ENCODE peak calls at places on chromosomes 4 and X, in ten cellular contexts. S, X, M, R, I, H, A, O, N and G are unnamed samples.
A peak's percentile ranks its signal among the peaks of the same experiment; 100 is the strongest.

GRCh38 chr4:142713282-142714030 is 132.6 kb downstream of the INPP4B start:
- DNase-seq in S (no peak), X (no peak), M (no peak), R (no peak), I (no peak), H (no peak), A (no peak), O (no peak), N (no peak), G (no peak)

GRCh38 chr4:11724731-11725130 is 296.0 kb upstream of the HS3ST1 start:
- DNase-seq in S (no peak), X (no peak), M (no peak), R (no peak), I (no peak), H (peak; percentile 27), A (no peak), O (no peak), N (no peak), G (no peak)

GRCh38 chr4:55066018-55066417 is 59.4 kb downstream of the KDR start:
- DNase-seq in S (no peak), X (no peak), M (no peak), R (no peak), I (no peak), H (no peak), A (no peak), O (no peak), N (no peak), G (no peak)

GRCh38 chr4:23770011-23770410 is 119.8 kb downstream of the PPARGC1A start:
- DNase-seq in S (no peak), X (no peak), M (no peak), R (no peak), I (no peak), H (no peak), A (no peak), O (peak; percentile 34), N (no peak), G (no peak)

GRCh38 chr4:101102114-101102752 is 245.1 kb downstream of the PPP3CA start:
- DNase-seq in S (no peak), X (no peak), M (no peak), R (no peak), I (peak; percentile 41), H (peak; percentile 38), A (no peak), O (peak; percentile 58), N (peak; percentile 86), G (no peak)

GRCh38 chrX:63658920-63659319 is 126.1 kb downstream of the ARHGEF9 start:
- DNase-seq in S (no peak), X (no peak), M (no peak), R (no peak), I (no peak), H (no peak), A (no peak), O (no peak), N (no peak), G (no peak)

GRCh38 chr4:99945718-99946345 is 586 bp downstream of the DNAJB14 start:
- DNase-seq in S (no peak), X (no peak), M (peak; percentile 9), R (peak; percentile 37), I (peak; percentile 42), H (peak; percentile 23), A (no peak), O (peak; percentile 27), N (no peak), G (no peak)

GRCh38 chr4:4326136-4326535 is 36.1 kb downstream of the ZBTB49 start:
- DNase-seq in S (no peak), X (no peak), M (no peak), R (no peak), I (no peak), H (no peak), A (no peak), O (no peak), N (no peak), G (peak; percentile 12)

GRCh38 chr4:81453024-81453423 is 18.7 kb downstream of the RASGEF1B start:
- DNase-seq in S (no peak), X (no peak), M (no peak), R (no peak), I (no peak), H (no peak), A (no peak), O (no peak), N (no peak), G (no peak)

GRCh38 chrX:154444001-154444754 is at the start of gene FAM50A:
- DNase-seq in S (peak; percentile 14), X (peak; percentile 57), M (no peak), R (peak; percentile 43), I (peak; percentile 79), H (peak; percentile 44), A (peak; percentile 23), O (peak; percentile 85), N (no peak), G (peak; percentile 90)

GRCh38 chrX:136718091-136718490 is 62.6 kb downstream of the ARHGEF6 start:
- DNase-seq in S (no peak), X (no peak), M (no peak), R (no peak), I (no peak), H (no peak), A (no peak), O (no peak), N (no peak), G (no peak)

GRCh38 chrX:136395271-136395670 is 92.5 kb upstream of the BRS3 start:
- DNase-seq in S (no peak), X (no peak), M (no peak), R (no peak), I (no peak), H (no peak), A (no peak), O (no peak), N (no peak), G (no peak)

GRCh38 chr4:126627255-126627654 is 1005.5 kb upstream of the INTU start:
- DNase-seq in S (no peak), X (no peak), M (peak; percentile 1), R (no peak), I (no peak), H (peak; percentile 10), A (no peak), O (peak; percentile 11), N (no peak), G (no peak)

GRCh38 chrX:53445977-53446376 is 11.8 kb upstream of the HSD17B10 start:
- DNase-seq in S (no peak), X (no peak), M (no peak), R (peak; percentile 1), I (peak; percentile 52), H (no peak), A (no peak), O (peak; percentile 35), N (no peak), G (peak; percentile 78)

GRCh38 chr4:62429297-62429696 is 1229.2 kb downstream of the ADGRL3 start:
- DNase-seq in S (no peak), X (no peak), M (no peak), R (no peak), I (no peak), H (no peak), A (no peak), O (no peak), N (no peak), G (no peak)

GRCh38 chrX:130165181-130165702 is 399 bp downstream of the AIFM1 start:
- DNase-seq in S (no peak), X (no peak), M (no peak), R (no peak), I (no peak), H (no peak), A (no peak), O (no peak), N (no peak), G (no peak)

GRCh38 chr4:80071643-80072606 is 1.1 kb downstream of the ANTXR2 start:
- DNase-seq in S (no peak), X (peak; percentile 27), M (peak; percentile 58), R (peak; percentile 45), I (peak; percentile 73), H (peak; percentile 46), A (peak; percentile 37), O (peak; percentile 11), N (no peak), G (peak; percentile 87)

GRCh38 chr4:103002551-103002950 is 17.0 kb downstream of the SLC9B1 start:
- DNase-seq in S (no peak), X (no peak), M (no peak), R (no peak), I (no peak), H (no peak), A (no peak), O (peak; percentile 26), N (no peak), G (no peak)

GRCh38 chrX:21840199-21840557 is 761 bp downstream of the MBTPS2 start:
- DNase-seq in S (no peak), X (peak; percentile 3), M (no peak), R (no peak), I (no peak), H (no peak), A (no peak), O (no peak), N (no peak), G (peak; percentile 61)

GRCh38 chr4:40193018-40193571 is 3.7 kb upstream of the RHOH start:
- DNase-seq in S (no peak), X (no peak), M (no peak), R (peak; percentile 26), I (no peak), H (no peak), A (no peak), O (no peak), N (no peak), G (peak; percentile 67)